ENCODE peak calls at places on chromosomes 3 and 15, in eight cellular contexts. V is fibroblast of lung, A is skeletal muscle cell, M is cardiac fibroblast, R is MM.1S, H is sigmoid colon, X is lower lobe of right lung, O is ovary. J is an unnamed sample.

GRCh38 chr15:66169023-66169422 is 84.5 kb downstream of the MEGF11 start:
- DNase-seq in V (no peak), A (no peak), M (no peak), R (no peak), H (no peak), X (no peak), O (no peak), J (no peak)

GRCh38 chr3:179811321-179812095 is 158.7 kb downstream of the USP13 start:
- DNase-seq in V (peak), A (peak), M (peak), R (peak), H (no peak), X (no peak), O (no peak), J (no peak)

GRCh38 chr15:100926258-100926657 is 7.1 kb downstream of the LRRK1 start:
- DNase-seq in V (no peak), A (no peak), M (no peak), R (no peak), H (no peak), X (no peak), O (no peak), J (no peak)

GRCh38 chr3:125102470-125102869 is 46.7 kb upstream of the HEG1 start:
- DNase-seq in V (no peak), A (no peak), M (no peak), R (no peak), H (no peak), X (no peak), O (no peak), J (no peak)

GRCh38 chr3:62653806-62654205 is 221.4 kb downstream of the CADPS start:
- DNase-seq in V (no peak), A (no peak), M (no peak), R (no peak), H (no peak), X (no peak), O (no peak), J (no peak)

GRCh38 chr3:139745831-139746230 is 68.1 kb upstream of the NMNAT3 start:
- DNase-seq in V (peak), A (peak), M (peak), R (no peak), H (no peak), X (no peak), O (no peak), J (no peak)

GRCh38 chr3:37952564-37952963 is 38.0 kb upstream of the VILL start:
- DNase-seq in V (peak), A (no peak), M (peak), R (no peak), H (no peak), X (no peak), O (no peak), J (no peak)

GRCh38 chr3:11898611-11899325 is 52.1 kb upstream of the TAMM41 start:
- DNase-seq in V (no peak), A (no peak), M (no peak), R (no peak), H (no peak), X (no peak), O (no peak), J (no peak)

GRCh38 chr15:66288796-66289195 is 4.6 kb upstream of the DIS3L start:
- DNase-seq in V (no peak), A (no peak), M (peak), R (no peak), H (no peak), X (no peak), O (no peak), J (no peak)

GRCh38 chr3:149647285-149647684 is 10.5 kb downstream of the WWTR1 start:
- DNase-seq in V (no peak), A (no peak), M (no peak), R (peak), H (no peak), X (no peak), O (no peak), J (no peak)

GRCh38 chr3:175316799-175317198 is 457.7 kb downstream of the NAALADL2 start:
- DNase-seq in V (no peak), A (no peak), M (no peak), R (peak), H (no peak), X (no peak), O (no peak), J (no peak)

GRCh38 chr3:193465992-193466618 is 87.6 kb upstream of the ATP13A5 start:
- DNase-seq in V (no peak), A (no peak), M (no peak), R (no peak), H (no peak), X (no peak), O (no peak), J (no peak)

GRCh38 chr15:32020158-32020557 is 10.2 kb upstream of the CHRNA7 start:
- DNase-seq in V (no peak), A (no peak), M (no peak), R (no peak), H (no peak), X (no peak), O (no peak), J (no peak)

GRCh38 chr3:11565492-11565891 is 78.2 kb downstream of the VGLL4 start:
- DNase-seq in V (no peak), A (no peak), M (no peak), R (no peak), H (no peak), X (no peak), O (no peak), J (no peak)

GRCh38 chr3:129621626-129622417 is 15.3 kb upstream of the PLXND1 start:
- DNase-seq in V (no peak), A (no peak), M (no peak), R (no peak), H (no peak), X (no peak), O (no peak), J (no peak)

GRCh38 chr3:124658270-124658669 is 72.0 kb upstream of the UMPS start:
- DNase-seq in V (no peak), A (no peak), M (no peak), R (no peak), H (no peak), X (no peak), O (no peak), J (no peak)

GRCh38 chr15:71437404-71437803 is 322.1 kb downstream of the THSD4 start:
- DNase-seq in V (no peak), A (no peak), M (no peak), R (no peak), H (no peak), X (no peak), O (no peak), J (no peak)

GRCh38 chr3:138914870-138915502 is 32.0 kb downstream of the FOXL2 start:
- DNase-seq in V (peak), A (peak), M (peak), R (no peak), H (no peak), X (no peak), O (no peak), J (no peak)

GRCh38 chr3:67661079-67661478 is 6.7 kb upstream of the SUCLG2 start:
- DNase-seq in V (no peak), A (peak), M (peak), R (no peak), H (no peak), X (no peak), O (no peak), J (no peak)

GRCh38 chr3:104133630-104134029 is 1233.1 kb upstream of the ALCAM start:
- DNase-seq in V (no peak), A (no peak), M (no peak), R (no peak), H (no peak), X (no peak), O (no peak), J (no peak)

GRCh38 chr3:119580148-119580760 is 962 bp downstream of the ADPRH start:
- DNase-seq in V (no peak), A (no peak), M (no peak), R (no peak), H (peak), X (peak), O (peak), J (peak)

GRCh38 chr3:101936419-101937331 is 87.4 kb downstream of the NFKBIZ start:
- DNase-seq in V (peak), A (peak), M (peak), R (peak), H (no peak), X (no peak), O (no peak), J (no peak)

GRCh38 chr3:144529562-144529961 is 557.9 kb downstream of the DIPK2A start:
- DNase-seq in V (no peak), A (no peak), M (no peak), R (peak), H (no peak), X (no peak), O (no peak), J (no peak)

GRCh38 chr3:16500911-16501310 is 12.6 kb downstream of the RFTN1 start:
- DNase-seq in V (no peak), A (no peak), M (no peak), R (no peak), H (no peak), X (no peak), O (no peak), J (no peak)

GRCh38 chr15:41659855-41660234 is 360 bp upstream of the MGA start:
- DNase-seq in V (no peak), A (no peak), M (peak), R (no peak), H (no peak), X (no peak), O (no peak), J (no peak)

GRCh38 chr15:90716317-90716975 is 700 bp upstream of the BLM start:
- DNase-seq in V (peak), A (no peak), M (peak), R (no peak), H (no peak), X (no peak), O (no peak), J (no peak)

GRCh38 chr3:73848173-73848751 is 223.5 kb upstream of the PDZRN3 start:
- DNase-seq in V (peak), A (no peak), M (peak), R (peak), H (no peak), X (no peak), O (no peak), J (no peak)

GRCh38 chr15:85543741-85544155 is 163.3 kb downstream of the AKAP13 start:
- DNase-seq in V (no peak), A (no peak), M (no peak), R (no peak), H (peak), X (peak), O (peak), J (peak)

GRCh38 chr3:45773714-45774449 is 22.5 kb downstream of the SLC6A20 start:
- DNase-seq in V (no peak), A (no peak), M (no peak), R (no peak), H (no peak), X (no peak), O (no peak), J (no peak)

GRCh38 chr15:25905140-25905539 is 42.0 kb upstream of the ATP10A start:
- DNase-seq in V (peak), A (peak), M (peak), R (no peak), H (peak), X (no peak), O (no peak), J (peak)

GRCh38 chr3:159482241-159483031 is 506.2 kb upstream of the IL12A start:
- DNase-seq in V (peak), A (no peak), M (no peak), R (no peak), H (no peak), X (no peak), O (no peak), J (no peak)

GRCh38 chr15:64854041-64854440 is 12.3 kb downstream of the PLEKHO2 start:
- DNase-seq in V (peak), A (no peak), M (no peak), R (no peak), H (peak), X (no peak), O (no peak), J (no peak)

GRCh38 chr15:61660579-61660978 is 399.7 kb downstream of the VPS13C start:
- DNase-seq in V (peak), A (peak), M (peak), R (no peak), H (peak), X (no peak), O (no peak), J (no peak)

GRCh38 chr3:47578119-47578630 is 490 bp downstream of the CSPG5 start:
- DNase-seq in V (no peak), A (no peak), M (peak), R (peak), H (no peak), X (peak), O (peak), J (peak)

DNA sequence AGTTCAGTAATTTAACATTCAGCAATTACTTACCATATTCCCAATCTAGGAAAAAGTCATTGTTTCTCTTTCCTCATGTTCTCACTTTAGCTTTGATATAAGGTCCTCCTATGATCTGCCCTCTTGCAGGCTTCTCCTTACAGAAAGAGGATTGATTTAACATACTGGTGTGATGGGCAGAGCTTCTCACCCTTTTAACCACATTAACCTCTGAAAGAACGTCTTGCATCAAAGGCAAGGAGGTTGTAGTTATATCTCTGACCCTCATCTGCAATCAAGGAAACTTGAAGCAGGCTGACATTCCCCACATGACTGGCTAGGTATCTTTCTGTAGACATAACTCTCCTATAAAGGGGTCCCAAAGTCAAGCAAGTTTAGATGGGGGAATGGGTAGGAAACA is 39.5 kb downstream of the BTLA start:
- DNase-seq in V (no peak), A (no peak), M (no peak), R (peak), H (no peak), X (no peak), O (no peak), J (no peak)
- H3K4me3 ChIP-seq in V (no peak), A (no peak), M (no peak), R (peak), H (no peak), X (no peak), O (no peak), J (no peak)

DNA sequence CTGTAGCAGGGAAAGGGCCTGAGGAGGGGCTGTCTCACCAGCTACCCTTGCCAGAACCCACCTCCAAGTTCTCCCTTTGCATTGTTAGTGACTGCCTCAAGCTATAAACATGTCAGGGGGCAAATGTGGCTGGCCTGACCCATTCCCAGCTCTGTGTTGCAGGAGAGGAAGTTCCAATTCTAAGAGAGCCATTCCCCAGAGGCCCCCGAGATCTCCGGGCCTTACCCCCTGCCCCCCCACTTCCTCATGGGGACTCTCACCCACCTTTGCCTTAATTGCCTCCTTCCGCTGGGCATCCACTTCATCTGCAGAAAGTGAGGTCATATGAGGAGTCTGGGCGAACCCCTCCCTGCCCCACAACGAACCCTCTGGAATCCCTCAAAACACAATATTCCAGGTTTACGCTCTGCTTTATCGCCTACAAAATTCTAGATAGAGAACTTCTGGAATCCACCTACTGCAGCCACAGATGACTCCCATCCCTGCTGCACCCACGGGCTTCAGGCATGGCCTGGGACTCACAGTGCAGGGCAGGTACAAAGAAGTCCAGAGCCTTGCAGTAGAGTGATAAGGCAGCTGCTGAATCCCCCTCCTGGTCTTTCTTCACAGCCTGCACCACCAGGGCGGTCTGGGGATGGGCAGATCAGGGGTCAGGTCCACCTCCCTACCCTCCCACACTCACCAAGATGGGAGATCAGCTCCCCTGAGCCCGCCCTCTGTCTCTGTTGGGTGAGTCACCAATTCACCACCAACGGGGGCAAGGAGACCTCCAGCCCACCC is 4.0 kb downstream of the ULK3 start:
- DNase-seq in V (no peak), A (no peak), M (no peak), R (no peak), H (no peak), X (no peak), O (no peak), J (no peak)
- H3K4me3 ChIP-seq in V (no peak), A (no peak), M (no peak), R (no peak), H (no peak), X (no peak), O (no peak), J (no peak)

GRCh38 chr3:121660356-121661171 is at the start of gene HCLS1:
- DNase-seq in V (no peak), A (peak), M (peak), R (peak), H (peak), X (peak), O (no peak), J (peak)
- H3K4me3 ChIP-seq in V (no peak), A (peak), M (no peak), R (peak), H (peak), X (peak), O (no peak), J (peak)

GRCh38 chr15:98548172-98548971 is 100.0 kb upstream of the IGF1R start:
- DNase-seq in V (peak), A (peak), M (peak), R (no peak), H (peak), X (peak), O (peak), J (peak)
- H3K4me3 ChIP-seq in V (peak), A (peak), M (peak), R (peak), H (peak), X (peak), O (peak), J (peak)

J was measured in upper lobe of right lung.